ENCODE peak calls at places on chromosomes 13 and 19, in ten cellular contexts. One of them, this sample, is unnamed.

GRCh38 chr19:18762125-18763023 is 28.7 kb downstream of the COMP start:
- DNase-seq in OCI-LY7: no peak
- DNase-seq in fibroblast of the conjunctiva: peak
- DNase-seq in astrocyte of the spinal cord: peak
- DNase-seq in NCI-H345: peak
- DNase-seq in neuronal stem cell: no peak
- DNase-seq in central memory CD4-positive, alpha-beta T cell: no peak
- DNase-seq in HTR-8/SVneo: no peak
- DNase-seq in A549: no peak
- DNase-seq in stimulated activated CD4-positive, alpha-beta T cell treated with anti-CD3 and anti-CD28 coated beads, Interleukin-12 subunit alpha, Interleukin-12 subunit beta, amount 100 ng/mL, for 48 hours: no peak
- DNase-seq in this sample: peak

GRCh38 chr13:40433577-40433976 is 232.9 kb downstream of the FOXO1 start:
- DNase-seq in OCI-LY7: peak
- DNase-seq in fibroblast of the conjunctiva: no peak
- DNase-seq in astrocyte of the spinal cord: no peak
- DNase-seq in NCI-H345: no peak
- DNase-seq in neuronal stem cell: no peak
- DNase-seq in central memory CD4-positive, alpha-beta T cell: peak
- DNase-seq in HTR-8/SVneo: no peak
- DNase-seq in A549: no peak
- DNase-seq in stimulated activated CD4-positive, alpha-beta T cell treated with anti-CD3 and anti-CD28 coated beads, Interleukin-12 subunit alpha, Interleukin-12 subunit beta, amount 100 ng/mL, for 48 hours: no peak
- DNase-seq in this sample: no peak

GRCh38 chr19:48413879-48414623 is 20.6 kb downstream of the GRIN2D start:
- DNase-seq in OCI-LY7: no peak
- DNase-seq in fibroblast of the conjunctiva: no peak
- DNase-seq in astrocyte of the spinal cord: no peak
- DNase-seq in NCI-H345: no peak
- DNase-seq in neuronal stem cell: no peak
- DNase-seq in central memory CD4-positive, alpha-beta T cell: no peak
- DNase-seq in HTR-8/SVneo: no peak
- DNase-seq in A549: peak
- DNase-seq in stimulated activated CD4-positive, alpha-beta T cell treated with anti-CD3 and anti-CD28 coated beads, Interleukin-12 subunit alpha, Interleukin-12 subunit beta, amount 100 ng/mL, for 48 hours: no peak
- DNase-seq in this sample: peak

GRCh38 chr19:30228726-30229523 is 143.3 kb upstream of the ZNF536 start:
- DNase-seq in OCI-LY7: no peak
- DNase-seq in fibroblast of the conjunctiva: no peak
- DNase-seq in astrocyte of the spinal cord: no peak
- DNase-seq in NCI-H345: no peak
- DNase-seq in neuronal stem cell: no peak
- DNase-seq in central memory CD4-positive, alpha-beta T cell: no peak
- DNase-seq in HTR-8/SVneo: no peak
- DNase-seq in A549: peak
- DNase-seq in stimulated activated CD4-positive, alpha-beta T cell treated with anti-CD3 and anti-CD28 coated beads, Interleukin-12 subunit alpha, Interleukin-12 subunit beta, amount 100 ng/mL, for 48 hours: no peak
- DNase-seq in this sample: peak

GRCh38 chr19:42052241-42052863 is 17.7 kb downstream of the GRIK5 start:
- DNase-seq in OCI-LY7: no peak
- DNase-seq in fibroblast of the conjunctiva: no peak
- DNase-seq in astrocyte of the spinal cord: no peak
- DNase-seq in NCI-H345: peak
- DNase-seq in neuronal stem cell: no peak
- DNase-seq in central memory CD4-positive, alpha-beta T cell: no peak
- DNase-seq in HTR-8/SVneo: no peak
- DNase-seq in A549: no peak
- DNase-seq in stimulated activated CD4-positive, alpha-beta T cell treated with anti-CD3 and anti-CD28 coated beads, Interleukin-12 subunit alpha, Interleukin-12 subunit beta, amount 100 ng/mL, for 48 hours: no peak
- DNase-seq in this sample: no peak

GRCh38 chr19:3431760-3432397 is 48.4 kb downstream of the SMIM24 start:
- DNase-seq in OCI-LY7: no peak
- DNase-seq in fibroblast of the conjunctiva: no peak
- DNase-seq in astrocyte of the spinal cord: no peak
- DNase-seq in NCI-H345: no peak
- DNase-seq in neuronal stem cell: no peak
- DNase-seq in central memory CD4-positive, alpha-beta T cell: no peak
- DNase-seq in HTR-8/SVneo: no peak
- DNase-seq in A549: no peak
- DNase-seq in stimulated activated CD4-positive, alpha-beta T cell treated with anti-CD3 and anti-CD28 coated beads, Interleukin-12 subunit alpha, Interleukin-12 subunit beta, amount 100 ng/mL, for 48 hours: no peak
- DNase-seq in this sample: no peak

GRCh38 chr19:17470204-17470841 is at the start of gene SLC27A1:
- DNase-seq in OCI-LY7: peak
- DNase-seq in fibroblast of the conjunctiva: peak
- DNase-seq in astrocyte of the spinal cord: peak
- DNase-seq in NCI-H345: peak
- DNase-seq in neuronal stem cell: peak
- DNase-seq in central memory CD4-positive, alpha-beta T cell: peak
- DNase-seq in HTR-8/SVneo: peak
- DNase-seq in A549: peak
- DNase-seq in stimulated activated CD4-positive, alpha-beta T cell treated with anti-CD3 and anti-CD28 coated beads, Interleukin-12 subunit alpha, Interleukin-12 subunit beta, amount 100 ng/mL, for 48 hours: peak
- DNase-seq in this sample: peak

GRCh38 chr19:38849746-38850230 is at the start of gene HNRNPL:
- DNase-seq in OCI-LY7: no peak
- DNase-seq in fibroblast of the conjunctiva: no peak
- DNase-seq in astrocyte of the spinal cord: no peak
- DNase-seq in NCI-H345: no peak
- DNase-seq in neuronal stem cell: no peak
- DNase-seq in central memory CD4-positive, alpha-beta T cell: no peak
- DNase-seq in HTR-8/SVneo: no peak
- DNase-seq in A549: no peak
- DNase-seq in stimulated activated CD4-positive, alpha-beta T cell treated with anti-CD3 and anti-CD28 coated beads, Interleukin-12 subunit alpha, Interleukin-12 subunit beta, amount 100 ng/mL, for 48 hours: peak
- DNase-seq in this sample: no peak

GRCh38 chr13:109707044-109707794 is 79.2 kb downstream of the IRS2 start:
- DNase-seq in OCI-LY7: peak
- DNase-seq in fibroblast of the conjunctiva: peak
- DNase-seq in astrocyte of the spinal cord: no peak
- DNase-seq in NCI-H345: peak
- DNase-seq in neuronal stem cell: no peak
- DNase-seq in central memory CD4-positive, alpha-beta T cell: no peak
- DNase-seq in HTR-8/SVneo: no peak
- DNase-seq in A549: no peak
- DNase-seq in stimulated activated CD4-positive, alpha-beta T cell treated with anti-CD3 and anti-CD28 coated beads, Interleukin-12 subunit alpha, Interleukin-12 subunit beta, amount 100 ng/mL, for 48 hours: no peak
- DNase-seq in this sample: peak

GRCh38 chr13:95784161-95784880 is 107.4 kb downstream of the DNAJC3 start:
- DNase-seq in OCI-LY7: no peak
- DNase-seq in fibroblast of the conjunctiva: peak
- DNase-seq in astrocyte of the spinal cord: peak
- DNase-seq in NCI-H345: no peak
- DNase-seq in neuronal stem cell: no peak
- DNase-seq in central memory CD4-positive, alpha-beta T cell: no peak
- DNase-seq in HTR-8/SVneo: peak
- DNase-seq in A549: peak
- DNase-seq in stimulated activated CD4-positive, alpha-beta T cell treated with anti-CD3 and anti-CD28 coated beads, Interleukin-12 subunit alpha, Interleukin-12 subunit beta, amount 100 ng/mL, for 48 hours: no peak
- DNase-seq in this sample: no peak

GRCh38 chr19:18322318-18322758 is 538 bp downstream of the LSM4 start:
- DNase-seq in OCI-LY7: peak
- DNase-seq in fibroblast of the conjunctiva: peak
- DNase-seq in astrocyte of the spinal cord: peak
- DNase-seq in NCI-H345: no peak
- DNase-seq in neuronal stem cell: no peak
- DNase-seq in central memory CD4-positive, alpha-beta T cell: no peak
- DNase-seq in HTR-8/SVneo: peak
- DNase-seq in A549: peak
- DNase-seq in stimulated activated CD4-positive, alpha-beta T cell treated with anti-CD3 and anti-CD28 coated beads, Interleukin-12 subunit alpha, Interleukin-12 subunit beta, amount 100 ng/mL, for 48 hours: peak
- DNase-seq in this sample: peak

GRCh38 chr13:37429976-37430375 is 168.6 kb downstream of the POSTN start:
- DNase-seq in OCI-LY7: no peak
- DNase-seq in fibroblast of the conjunctiva: peak
- DNase-seq in astrocyte of the spinal cord: peak
- DNase-seq in NCI-H345: no peak
- DNase-seq in neuronal stem cell: no peak
- DNase-seq in central memory CD4-positive, alpha-beta T cell: no peak
- DNase-seq in HTR-8/SVneo: no peak
- DNase-seq in A549: no peak
- DNase-seq in stimulated activated CD4-positive, alpha-beta T cell treated with anti-CD3 and anti-CD28 coated beads, Interleukin-12 subunit alpha, Interleukin-12 subunit beta, amount 100 ng/mL, for 48 hours: no peak
- DNase-seq in this sample: no peak

GRCh38 chr19:39327990-39328705 is 7.5 kb upstream of the LRFN1 start:
- DNase-seq in OCI-LY7: peak
- DNase-seq in fibroblast of the conjunctiva: peak
- DNase-seq in astrocyte of the spinal cord: peak
- DNase-seq in NCI-H345: peak
- DNase-seq in neuronal stem cell: peak
- DNase-seq in central memory CD4-positive, alpha-beta T cell: peak
- DNase-seq in HTR-8/SVneo: peak
- DNase-seq in A549: peak
- DNase-seq in stimulated activated CD4-positive, alpha-beta T cell treated with anti-CD3 and anti-CD28 coated beads, Interleukin-12 subunit alpha, Interleukin-12 subunit beta, amount 100 ng/mL, for 48 hours: peak
- DNase-seq in this sample: peak

GRCh38 chr19:27705896-27706295 is 1507.1 kb downstream of the UQCRFS1 start:
- DNase-seq in OCI-LY7: no peak
- DNase-seq in fibroblast of the conjunctiva: no peak
- DNase-seq in astrocyte of the spinal cord: no peak
- DNase-seq in NCI-H345: no peak
- DNase-seq in neuronal stem cell: no peak
- DNase-seq in central memory CD4-positive, alpha-beta T cell: no peak
- DNase-seq in HTR-8/SVneo: no peak
- DNase-seq in A549: no peak
- DNase-seq in stimulated activated CD4-positive, alpha-beta T cell treated with anti-CD3 and anti-CD28 coated beads, Interleukin-12 subunit alpha, Interleukin-12 subunit beta, amount 100 ng/mL, for 48 hours: no peak
- DNase-seq in this sample: no peak

GRCh38 chr13:110690516-110690915 is 15.4 kb downstream of the CARS2 start:
- DNase-seq in OCI-LY7: no peak
- DNase-seq in fibroblast of the conjunctiva: no peak
- DNase-seq in astrocyte of the spinal cord: no peak
- DNase-seq in NCI-H345: no peak
- DNase-seq in neuronal stem cell: no peak
- DNase-seq in central memory CD4-positive, alpha-beta T cell: no peak
- DNase-seq in HTR-8/SVneo: no peak
- DNase-seq in A549: no peak
- DNase-seq in stimulated activated CD4-positive, alpha-beta T cell treated with anti-CD3 and anti-CD28 coated beads, Interleukin-12 subunit alpha, Interleukin-12 subunit beta, amount 100 ng/mL, for 48 hours: no peak
- DNase-seq in this sample: no peak

GRCh38 chr19:35902870-35903475 is 644 bp downstream of the HCST start:
- DNase-seq in OCI-LY7: no peak
- DNase-seq in fibroblast of the conjunctiva: no peak
- DNase-seq in astrocyte of the spinal cord: no peak
- DNase-seq in NCI-H345: no peak
- DNase-seq in neuronal stem cell: no peak
- DNase-seq in central memory CD4-positive, alpha-beta T cell: no peak
- DNase-seq in HTR-8/SVneo: no peak
- DNase-seq in A549: no peak
- DNase-seq in stimulated activated CD4-positive, alpha-beta T cell treated with anti-CD3 and anti-CD28 coated beads, Interleukin-12 subunit alpha, Interleukin-12 subunit beta, amount 100 ng/mL, for 48 hours: no peak
- DNase-seq in this sample: no peak

GRCh38 chr19:41801031-41801430 is 4.6 kb downstream of the CEACAM3 start:
- DNase-seq in OCI-LY7: no peak
- DNase-seq in fibroblast of the conjunctiva: no peak
- DNase-seq in astrocyte of the spinal cord: no peak
- DNase-seq in NCI-H345: no peak
- DNase-seq in neuronal stem cell: no peak
- DNase-seq in central memory CD4-positive, alpha-beta T cell: no peak
- DNase-seq in HTR-8/SVneo: no peak
- DNase-seq in A549: no peak
- DNase-seq in stimulated activated CD4-positive, alpha-beta T cell treated with anti-CD3 and anti-CD28 coated beads, Interleukin-12 subunit alpha, Interleukin-12 subunit beta, amount 100 ng/mL, for 48 hours: no peak
- DNase-seq in this sample: no peak

GRCh38 chr19:43704002-43704705 is 11.7 kb upstream of the IRGC start:
- DNase-seq in OCI-LY7: no peak
- DNase-seq in fibroblast of the conjunctiva: no peak
- DNase-seq in astrocyte of the spinal cord: no peak
- DNase-seq in NCI-H345: no peak
- DNase-seq in neuronal stem cell: no peak
- DNase-seq in central memory CD4-positive, alpha-beta T cell: no peak
- DNase-seq in HTR-8/SVneo: no peak
- DNase-seq in A549: peak
- DNase-seq in stimulated activated CD4-positive, alpha-beta T cell treated with anti-CD3 and anti-CD28 coated beads, Interleukin-12 subunit alpha, Interleukin-12 subunit beta, amount 100 ng/mL, for 48 hours: no peak
- DNase-seq in this sample: no peak

GRCh38 chr13:97780486-97780885 is 173.0 kb upstream of the IPO5 start:
- DNase-seq in OCI-LY7: no peak
- DNase-seq in fibroblast of the conjunctiva: no peak
- DNase-seq in astrocyte of the spinal cord: no peak
- DNase-seq in NCI-H345: no peak
- DNase-seq in neuronal stem cell: no peak
- DNase-seq in central memory CD4-positive, alpha-beta T cell: no peak
- DNase-seq in HTR-8/SVneo: no peak
- DNase-seq in A549: no peak
- DNase-seq in stimulated activated CD4-positive, alpha-beta T cell treated with anti-CD3 and anti-CD28 coated beads, Interleukin-12 subunit alpha, Interleukin-12 subunit beta, amount 100 ng/mL, for 48 hours: no peak
- DNase-seq in this sample: no peak

GRCh38 chr13:77409412-77409811 is 82.5 kb upstream of the MYCBP2 start:
- DNase-seq in OCI-LY7: no peak
- DNase-seq in fibroblast of the conjunctiva: no peak
- DNase-seq in astrocyte of the spinal cord: no peak
- DNase-seq in NCI-H345: no peak
- DNase-seq in neuronal stem cell: no peak
- DNase-seq in central memory CD4-positive, alpha-beta T cell: no peak
- DNase-seq in HTR-8/SVneo: no peak
- DNase-seq in A549: no peak
- DNase-seq in stimulated activated CD4-positive, alpha-beta T cell treated with anti-CD3 and anti-CD28 coated beads, Interleukin-12 subunit alpha, Interleukin-12 subunit beta, amount 100 ng/mL, for 48 hours: no peak
- DNase-seq in this sample: no peak

GRCh38 chr13:30020726-30021312 is 170.4 kb upstream of the UBL3 start:
- DNase-seq in OCI-LY7: no peak
- DNase-seq in fibroblast of the conjunctiva: no peak
- DNase-seq in astrocyte of the spinal cord: peak
- DNase-seq in NCI-H345: no peak
- DNase-seq in neuronal stem cell: no peak
- DNase-seq in central memory CD4-positive, alpha-beta T cell: no peak
- DNase-seq in HTR-8/SVneo: no peak
- DNase-seq in A549: no peak
- DNase-seq in stimulated activated CD4-positive, alpha-beta T cell treated with anti-CD3 and anti-CD28 coated beads, Interleukin-12 subunit alpha, Interleukin-12 subunit beta, amount 100 ng/mL, for 48 hours: no peak
- DNase-seq in this sample: no peak

GRCh38 chr13:108560092-108560491 is 69.3 kb upstream of the MYO16 start:
- DNase-seq in OCI-LY7: no peak
- DNase-seq in fibroblast of the conjunctiva: no peak
- DNase-seq in astrocyte of the spinal cord: no peak
- DNase-seq in NCI-H345: peak
- DNase-seq in neuronal stem cell: peak
- DNase-seq in central memory CD4-positive, alpha-beta T cell: no peak
- DNase-seq in HTR-8/SVneo: no peak
- DNase-seq in A549: no peak
- DNase-seq in stimulated activated CD4-positive, alpha-beta T cell treated with anti-CD3 and anti-CD28 coated beads, Interleukin-12 subunit alpha, Interleukin-12 subunit beta, amount 100 ng/mL, for 48 hours: no peak
- DNase-seq in this sample: peak

GRCh38 chr13:113425931-113426590 is 27.2 kb downstream of the ADPRHL1 start:
- DNase-seq in OCI-LY7: no peak
- DNase-seq in fibroblast of the conjunctiva: peak
- DNase-seq in astrocyte of the spinal cord: no peak
- DNase-seq in NCI-H345: no peak
- DNase-seq in neuronal stem cell: no peak
- DNase-seq in central memory CD4-positive, alpha-beta T cell: no peak
- DNase-seq in HTR-8/SVneo: no peak
- DNase-seq in A549: no peak
- DNase-seq in stimulated activated CD4-positive, alpha-beta T cell treated with anti-CD3 and anti-CD28 coated beads, Interleukin-12 subunit alpha, Interleukin-12 subunit beta, amount 100 ng/mL, for 48 hours: no peak
- DNase-seq in this sample: no peak

GRCh38 chr13:73416093-73416492 is 357.3 kb downstream of the KLF5 start:
- DNase-seq in OCI-LY7: no peak
- DNase-seq in fibroblast of the conjunctiva: no peak
- DNase-seq in astrocyte of the spinal cord: peak
- DNase-seq in NCI-H345: no peak
- DNase-seq in neuronal stem cell: no peak
- DNase-seq in central memory CD4-positive, alpha-beta T cell: no peak
- DNase-seq in HTR-8/SVneo: no peak
- DNase-seq in A549: no peak
- DNase-seq in stimulated activated CD4-positive, alpha-beta T cell treated with anti-CD3 and anti-CD28 coated beads, Interleukin-12 subunit alpha, Interleukin-12 subunit beta, amount 100 ng/mL, for 48 hours: no peak
- DNase-seq in this sample: no peak

GRCh38 chr13:25939961-25940687 is 111.7 kb downstream of the SHISA2 start:
- DNase-seq in OCI-LY7: no peak
- DNase-seq in fibroblast of the conjunctiva: no peak
- DNase-seq in astrocyte of the spinal cord: no peak
- DNase-seq in NCI-H345: no peak
- DNase-seq in neuronal stem cell: no peak
- DNase-seq in central memory CD4-positive, alpha-beta T cell: no peak
- DNase-seq in HTR-8/SVneo: no peak
- DNase-seq in A549: no peak
- DNase-seq in stimulated activated CD4-positive, alpha-beta T cell treated with anti-CD3 and anti-CD28 coated beads, Interleukin-12 subunit alpha, Interleukin-12 subunit beta, amount 100 ng/mL, for 48 hours: no peak
- DNase-seq in this sample: peak

GRCh38 chr13:42110410-42111155 is 62.1 kb downstream of the DGKH start:
- DNase-seq in OCI-LY7: peak
- DNase-seq in fibroblast of the conjunctiva: peak
- DNase-seq in astrocyte of the spinal cord: peak
- DNase-seq in NCI-H345: peak
- DNase-seq in neuronal stem cell: peak
- DNase-seq in central memory CD4-positive, alpha-beta T cell: peak
- DNase-seq in HTR-8/SVneo: peak
- DNase-seq in A549: peak
- DNase-seq in stimulated activated CD4-positive, alpha-beta T cell treated with anti-CD3 and anti-CD28 coated beads, Interleukin-12 subunit alpha, Interleukin-12 subunit beta, amount 100 ng/mL, for 48 hours: no peak
- DNase-seq in this sample: peak